ENCODE peak calls at places on chromosomes 11 and 22, in eight cellular contexts. R, Q, B, V, Y, P, G and I are unnamed samples.

GRCh38 chr11:65433657-65434056 is 11.1 kb downstream of the NEAT1 start:
- DNase-seq in Y (peak), G (no peak), Q (no peak), P (no peak), R (no peak), B (no peak), V (no peak), I (no peak)

GRCh38 chr11:68690671-68691401 is 6.5 kb downstream of the GAL start:
- DNase-seq in Y (peak), Q (no peak), B (no peak), P (no peak), G (no peak), V (no peak), R (no peak), I (no peak)

GRCh38 chr11:100562102-100562501 is 125.0 kb upstream of the ARHGAP42 start:
- DNase-seq in R (no peak), Q (no peak), Y (no peak), G (no peak), V (no peak), P (peak), B (no peak), I (no peak)

GRCh38 chr11:394034-394857 is at the start of gene PKP3:
- DNase-seq in Y (no peak), G (no peak), V (peak), P (peak), B (peak), R (peak), Q (no peak), I (no peak)

GRCh38 chr11:55707029-55707428 is 45.0 kb downstream of the OR4C6 start:
- DNase-seq in R (no peak), G (no peak), B (no peak), Q (no peak), V (no peak), Y (no peak), P (peak), I (no peak)

GRCh38 chr11:131893988-131894387 is 523.6 kb downstream of the NTM start:
- DNase-seq in Y (no peak), V (no peak), B (no peak), R (no peak), P (no peak), Q (no peak), G (no peak), I (no peak)

GRCh38 chr11:65853249-65853979 is 4.6 kb downstream of the CFL1 start:
- DNase-seq in B (no peak), Y (peak), R (no peak), P (no peak), Q (no peak), G (no peak), V (no peak), I (no peak)

GRCh38 chr22:31747441-31747840 is 2.5 kb downstream of the PRR14L start:
- DNase-seq in G (no peak), B (no peak), V (no peak), Y (no peak), Q (no peak), P (no peak), R (no peak), I (no peak)

GRCh38 chr11:96187779-96188624 is 155.0 kb downstream of the MAML2 start:
- DNase-seq in Q (no peak), G (no peak), V (no peak), R (peak), B (no peak), P (peak), Y (no peak), I (no peak)

GRCh38 chr11:20937826-20938225 is 268.4 kb downstream of the NELL1 start:
- DNase-seq in V (no peak), P (no peak), Y (no peak), R (no peak), B (no peak), Q (no peak), G (no peak), I (no peak)

GRCh38 chr11:48013269-48013901 is 33.0 kb downstream of the PTPRJ start:
- DNase-seq in B (peak), R (peak), P (peak), Y (peak), V (no peak), Q (peak), G (peak), I (no peak)

DNA sequence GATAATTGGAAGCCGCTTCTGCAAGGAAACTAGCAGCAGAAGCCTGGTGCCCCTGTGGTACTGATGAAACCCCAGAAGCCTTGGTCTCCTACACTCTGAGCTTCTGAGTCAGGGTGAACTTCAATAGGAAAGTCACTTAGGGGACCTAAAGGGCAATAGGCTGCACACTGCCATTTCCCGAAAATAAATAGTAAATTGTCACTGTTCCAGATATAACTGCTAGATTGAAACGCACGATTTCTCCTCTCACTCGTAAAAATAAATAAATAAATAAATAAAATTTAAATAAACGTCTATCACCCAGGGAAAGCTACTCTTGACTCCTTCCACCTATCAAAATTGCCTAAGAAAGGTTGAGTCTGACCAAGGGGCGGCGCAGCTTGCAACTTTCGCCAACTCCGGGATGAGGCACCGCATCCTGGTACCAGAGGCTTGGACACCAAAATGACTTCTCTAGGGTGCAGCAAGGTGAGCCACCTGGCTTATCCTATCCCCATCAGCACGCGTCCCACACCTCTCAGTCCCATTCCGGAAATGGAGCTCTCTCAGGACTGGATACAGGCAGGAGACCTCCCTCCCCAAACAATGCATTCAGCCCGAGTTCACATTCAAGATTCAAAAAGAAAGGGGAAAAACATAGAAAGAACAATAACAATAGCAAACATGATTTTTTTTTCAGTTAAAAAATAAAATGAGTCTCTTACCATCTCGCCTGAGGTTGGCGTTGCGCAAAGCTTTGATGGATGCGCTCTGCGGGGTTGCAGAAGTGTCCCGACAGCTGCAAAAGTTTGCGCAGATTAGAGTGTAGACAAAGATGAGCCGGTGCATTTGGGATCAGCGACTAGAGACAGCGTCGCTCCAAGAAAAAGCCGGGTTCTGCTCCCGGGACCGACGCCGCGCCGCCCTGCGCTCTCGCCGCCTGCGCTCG is 583 bp downstream of the PDGFD start:
- DNase-seq in B (no peak), R (peak), G (no peak), Q (peak), Y (no peak), V (peak), P (peak), I (no peak)
- TF ChIP-seq CTCF in B (no peak), R (no peak), G (no peak), Q (no peak), Y (no peak), V (no peak), P (no peak), I (no peak)

DNA sequence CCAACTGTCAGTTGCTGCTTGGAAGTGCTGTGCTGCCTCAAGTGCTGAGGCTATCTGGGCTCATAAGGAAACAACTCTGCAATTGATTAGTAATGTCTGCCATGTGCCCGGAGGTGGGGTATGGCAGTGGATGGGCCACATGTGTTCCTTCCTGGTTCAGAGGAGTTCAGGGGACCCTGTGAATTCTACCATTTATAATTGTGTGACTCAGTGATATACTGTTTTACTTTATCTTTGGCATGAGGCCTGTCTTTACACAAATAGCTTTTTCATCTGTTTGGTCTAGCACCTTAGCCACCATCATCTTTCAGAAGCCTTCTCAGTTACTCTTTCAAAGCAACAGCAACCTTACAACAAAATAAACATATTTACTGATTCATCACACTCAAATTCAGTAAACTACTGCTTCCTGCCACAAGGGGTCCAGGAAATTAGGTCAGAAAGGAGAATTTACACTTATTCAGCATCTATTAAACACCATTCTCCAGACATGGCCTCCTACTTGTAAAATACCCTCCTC is 20.9 kb downstream of the DKK3 start:
- DNase-seq in Y (no peak), G (no peak), R (no peak), Q (no peak), P (peak), V (no peak), B (no peak), I (no peak)
- TF ChIP-seq CTCF in Y (no peak), G (peak), R (no peak), Q (peak), P (peak), V (no peak), B (no peak), I (peak)

GRCh38 chr11:32893091-32893946 is 708 bp downstream of the QSER1 start:
- DNase-seq in Q (peak), B (peak), P (no peak), V (peak), R (peak), G (peak), Y (peak), I (peak)
- TF ChIP-seq CTCF in Q (peak), B (peak), P (peak), V (peak), R (peak), G (peak), Y (no peak), I (peak)

GRCh38 chr11:61578819-61579218 is 2.1 kb downstream of the SYT7 start:
- DNase-seq in R (no peak), Y (no peak), B (no peak), V (no peak), Q (no peak), G (no peak), P (no peak), I (no peak)

GRCh38 chr11:61580292-61580888 is 486 bp downstream of the SYT7 start:
- DNase-seq in Q (peak), V (peak), G (no peak), P (no peak), R (no peak), Y (no peak), B (peak), I (no peak)

GRCh38 chr11:61575886-61576516 is 4.9 kb downstream of the SYT7 start:
- DNase-seq in Y (no peak), P (no peak), G (no peak), V (no peak), B (no peak), R (peak), Q (no peak), I (no peak)

GRCh38 chr11:61579398-61580291 is 1.2 kb downstream of the SYT7 start:
- DNase-seq in G (no peak), R (no peak), Q (no peak), V (no peak), B (no peak), Y (no peak), P (no peak), I (no peak)

DNA sequence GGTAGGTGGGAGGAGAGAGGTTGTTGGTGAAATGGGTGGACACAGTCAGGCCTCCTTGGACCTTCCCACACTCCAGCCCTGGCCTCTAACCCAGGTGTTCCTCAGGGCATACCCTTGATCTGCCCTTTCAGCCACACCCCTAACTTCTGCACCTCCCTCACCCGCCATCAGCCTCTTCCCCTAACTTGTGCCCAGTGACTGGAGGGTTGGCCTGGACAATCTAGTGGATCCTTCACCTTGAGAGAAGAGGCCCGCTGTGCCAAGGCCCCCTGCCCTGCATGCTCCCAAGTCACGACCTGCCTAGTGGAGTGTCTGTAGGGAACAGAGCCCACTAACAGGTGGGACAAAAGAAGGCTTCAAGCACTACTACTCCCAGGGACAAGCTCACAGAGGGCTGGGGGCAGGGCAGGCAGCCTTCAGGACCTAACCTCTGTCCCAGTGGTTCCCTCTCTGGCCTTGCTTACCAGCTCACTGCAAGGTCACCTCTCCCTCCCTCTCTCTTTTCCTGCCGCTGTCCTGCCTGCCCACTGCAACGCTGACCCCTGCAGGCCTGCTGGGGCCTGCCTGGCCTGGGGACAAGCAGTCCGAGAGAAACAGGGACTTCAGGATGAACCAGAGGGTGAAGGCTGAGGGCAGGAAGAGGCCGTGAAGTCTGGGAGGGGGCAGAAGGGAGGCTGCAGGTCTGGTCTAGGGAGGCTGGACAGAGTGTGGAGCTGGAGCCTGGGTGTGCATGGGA is 3.3 kb downstream of the SYT7 start:
- DNase-seq in Y (no peak), G (no peak), Q (no peak), P (no peak), V (peak), R (peak), B (peak), I (no peak)
- TF ChIP-seq CTCF in Y (no peak), G (no peak), Q (peak), P (peak), V (no peak), R (peak), B (no peak), I (peak)

DNA sequence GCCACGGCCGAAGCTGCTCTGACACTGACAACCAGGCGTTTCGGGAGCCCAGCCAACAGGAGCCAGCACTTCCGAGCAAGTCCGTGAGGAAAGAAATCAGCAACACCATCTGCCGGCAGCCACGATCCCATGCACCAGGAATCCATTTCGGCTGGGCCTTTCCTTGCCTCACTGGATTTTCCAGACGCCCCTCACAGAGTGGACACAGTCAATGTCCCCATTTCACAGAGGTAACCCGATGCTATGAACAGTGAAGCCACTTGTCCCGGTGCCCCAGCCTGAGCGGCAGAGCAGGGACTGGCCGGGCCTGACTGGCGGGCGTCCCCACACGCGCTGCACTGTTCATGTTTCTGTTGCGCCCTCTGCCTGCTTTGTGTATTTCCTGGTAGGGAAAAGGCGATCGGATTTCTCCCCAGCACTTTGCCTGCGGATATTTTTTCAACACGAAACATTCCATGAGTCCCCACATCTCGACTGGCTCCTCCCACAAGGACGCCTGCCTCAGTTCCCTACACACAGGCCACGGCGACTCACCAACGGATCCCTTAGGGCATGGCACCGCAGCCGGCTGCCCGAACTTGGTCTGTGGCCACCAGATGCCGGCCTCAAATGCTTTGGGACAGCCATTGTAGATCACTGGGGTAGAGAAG is 55.3 kb downstream of the TRMU start:
- DNase-seq in R (peak), B (no peak), P (no peak), Q (no peak), G (no peak), Y (no peak), V (no peak), I (no peak)
- TF ChIP-seq CTCF in R (no peak), B (no peak), P (no peak), Q (no peak), G (no peak), Y (peak), V (no peak), I (no peak)

DNA sequence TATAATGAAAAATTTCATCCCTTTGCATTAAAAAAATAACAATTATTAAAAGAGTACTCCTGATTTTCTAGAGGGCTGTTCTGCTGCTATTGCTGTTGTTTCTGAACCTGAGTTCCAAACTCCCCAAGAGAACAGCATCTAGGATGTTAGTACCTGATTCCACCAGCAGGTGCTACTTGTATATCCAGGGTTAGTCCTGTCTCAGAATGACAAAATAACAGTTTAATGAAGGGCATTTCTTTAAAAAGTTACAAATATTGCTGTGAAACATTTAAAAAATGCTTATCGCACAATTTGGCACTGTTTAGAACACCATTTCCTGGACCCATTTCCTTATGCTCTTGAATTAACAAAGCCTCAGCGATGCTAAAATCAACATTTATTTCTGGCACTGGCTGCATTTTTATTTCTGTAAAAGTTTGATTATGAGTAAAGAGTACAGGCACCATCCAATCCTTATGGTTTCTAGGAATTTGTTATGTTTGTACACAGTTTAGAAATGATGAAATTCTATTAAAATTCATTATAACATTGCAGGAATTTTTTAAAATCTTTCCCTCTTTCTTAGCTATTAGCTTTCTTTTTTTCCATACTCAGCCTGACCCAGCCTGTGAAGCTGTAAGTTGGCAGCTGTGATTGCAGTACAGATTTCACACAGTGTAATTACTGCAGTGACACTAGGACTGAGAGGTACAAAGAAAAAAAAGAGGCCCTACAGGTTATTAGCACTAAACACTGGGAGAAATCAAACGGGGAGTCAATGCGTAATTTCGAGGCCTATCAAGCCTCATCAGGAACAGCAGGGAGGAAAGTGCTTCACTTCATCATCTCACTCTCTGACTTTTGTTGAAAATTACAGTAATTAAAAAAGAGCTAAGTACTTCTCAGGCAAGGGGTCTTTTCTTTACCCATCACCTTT is 208.8 kb downstream of the DCDC1 start:
- DNase-seq in V (no peak), G (no peak), Q (no peak), B (no peak), R (no peak), P (no peak), Y (no peak), I (no peak)
- TF ChIP-seq CTCF in V (peak), G (peak), Q (no peak), B (no peak), R (no peak), P (peak), Y (no peak), I (peak)

GRCh38 chr11:70650075-70650909 is 252.0 kb downstream of the CTTN start:
- DNase-seq in R (peak), G (no peak), B (peak), Q (no peak), P (peak), Y (no peak), V (peak), I (peak)
- TF ChIP-seq CTCF in R (no peak), G (no peak), B (no peak), Q (no peak), P (no peak), Y (no peak), V (no peak), I (no peak)